ENCODE peak calls at places on chromosomes 7 and 10, in four cellular contexts. One of them, this sample, is unnamed.

GRCh38 chr10:80552151-80552646 is 14.5 kb downstream of the SH2D4B start:
- DNase-seq in stomach: peak
- DNase-seq in ascending aorta: no peak
- DNase-seq in RWPE1: no peak
- DNase-seq in this sample: no peak

GRCh38 chr10:58438340-58438739 is 53.1 kb downstream of the TFAM start:
- DNase-seq in stomach: no peak
- DNase-seq in ascending aorta: no peak
- DNase-seq in RWPE1: peak
- DNase-seq in this sample: no peak

GRCh38 chr10:132273966-132274365 is 33.8 kb downstream of the STK32C start:
- DNase-seq in stomach: no peak
- DNase-seq in ascending aorta: no peak
- DNase-seq in RWPE1: no peak
- DNase-seq in this sample: no peak

GRCh38 chr7:87810130-87810529 is 66.0 kb downstream of the SLC25A40 start:
- DNase-seq in stomach: no peak
- DNase-seq in ascending aorta: no peak
- DNase-seq in RWPE1: no peak
- DNase-seq in this sample: no peak

GRCh38 chr7:19290936-19291335 is 145.7 kb upstream of the FERD3L start:
- DNase-seq in stomach: no peak
- DNase-seq in ascending aorta: no peak
- DNase-seq in RWPE1: no peak
- DNase-seq in this sample: no peak

GRCh38 chr7:117124585-117125220 is 171.4 kb downstream of the ST7 start:
- DNase-seq in stomach: peak
- DNase-seq in ascending aorta: peak
- DNase-seq in RWPE1: peak
- DNase-seq in this sample: peak

GRCh38 chr10:10209152-10209551 is 808.5 kb upstream of the CELF2 start:
- DNase-seq in stomach: no peak
- DNase-seq in ascending aorta: no peak
- DNase-seq in RWPE1: no peak
- DNase-seq in this sample: peak

GRCh38 chr7:140416560-140416959 is 12.7 kb downstream of the RAB19 start:
- DNase-seq in stomach: no peak
- DNase-seq in ascending aorta: no peak
- DNase-seq in RWPE1: no peak
- DNase-seq in this sample: no peak

GRCh38 chr10:103678104-103678526 is 177.3 kb downstream of the SH3PXD2A start:
- DNase-seq in stomach: peak
- DNase-seq in ascending aorta: peak
- DNase-seq in RWPE1: no peak
- DNase-seq in this sample: peak

GRCh38 chr7:2729043-2729892 is 41.3 kb downstream of the AMZ1 start:
- DNase-seq in stomach: peak
- DNase-seq in ascending aorta: no peak
- DNase-seq in RWPE1: no peak
- DNase-seq in this sample: no peak

GRCh38 chr10:106815427-106816043 is 349.0 kb downstream of the SORCS1 start:
- DNase-seq in stomach: no peak
- DNase-seq in ascending aorta: no peak
- DNase-seq in RWPE1: no peak
- DNase-seq in this sample: no peak

GRCh38 chr7:123966936-123967335 is 41.9 kb downstream of the SPAM1 start:
- DNase-seq in stomach: no peak
- DNase-seq in ascending aorta: no peak
- DNase-seq in RWPE1: no peak
- DNase-seq in this sample: no peak
- TF ChIP-seq CTCF in stomach: no peak
- TF ChIP-seq CTCF in ascending aorta: no peak
- TF ChIP-seq CTCF in RWPE1: no peak
- TF ChIP-seq CTCF in this sample: no peak

GRCh38 chr7:6106140-6106904 is 75.1 kb downstream of the ANKRD61 start:
- DNase-seq in stomach: no peak
- DNase-seq in ascending aorta: no peak
- DNase-seq in RWPE1: no peak
- DNase-seq in this sample: peak
- TF ChIP-seq CTCF in stomach: no peak
- TF ChIP-seq CTCF in ascending aorta: no peak
- TF ChIP-seq CTCF in RWPE1: peak
- TF ChIP-seq CTCF in this sample: no peak

GRCh38 chr10:71761541-71762113 is 11.7 kb downstream of the VSIR start:
- DNase-seq in stomach: no peak
- DNase-seq in ascending aorta: no peak
- DNase-seq in RWPE1: no peak
- DNase-seq in this sample: no peak
- TF ChIP-seq CTCF in stomach: no peak
- TF ChIP-seq CTCF in ascending aorta: no peak
- TF ChIP-seq CTCF in RWPE1: no peak
- TF ChIP-seq CTCF in this sample: no peak

GRCh38 chr7:70193514-70193913 is 595.2 kb downstream of the AUTS2 start:
- DNase-seq in stomach: no peak
- DNase-seq in ascending aorta: no peak
- DNase-seq in RWPE1: no peak
- DNase-seq in this sample: peak
- TF ChIP-seq CTCF in stomach: no peak
- TF ChIP-seq CTCF in ascending aorta: peak
- TF ChIP-seq CTCF in RWPE1: no peak
- TF ChIP-seq CTCF in this sample: peak

GRCh38 chr10:128457136-128457535 is 330.9 kb upstream of the MKI67 start:
- DNase-seq in stomach: no peak
- DNase-seq in ascending aorta: no peak
- DNase-seq in RWPE1: no peak
- DNase-seq in this sample: no peak
- TF ChIP-seq CTCF in stomach: no peak
- TF ChIP-seq CTCF in ascending aorta: no peak
- TF ChIP-seq CTCF in RWPE1: no peak
- TF ChIP-seq CTCF in this sample: no peak

GRCh38 chr7:12436896-12437535 is 33.4 kb upstream of the VWDE start:
- DNase-seq in stomach: no peak
- DNase-seq in ascending aorta: no peak
- DNase-seq in RWPE1: no peak
- DNase-seq in this sample: no peak
- TF ChIP-seq CTCF in stomach: no peak
- TF ChIP-seq CTCF in ascending aorta: no peak
- TF ChIP-seq CTCF in RWPE1: no peak
- TF ChIP-seq CTCF in this sample: no peak

GRCh38 chr7:33706666-33707194 is 198.6 kb upstream of the BMPER start:
- DNase-seq in stomach: no peak
- DNase-seq in ascending aorta: no peak
- DNase-seq in RWPE1: no peak
- DNase-seq in this sample: no peak
- TF ChIP-seq CTCF in stomach: no peak
- TF ChIP-seq CTCF in ascending aorta: no peak
- TF ChIP-seq CTCF in RWPE1: no peak
- TF ChIP-seq CTCF in this sample: no peak